ENCODE peak calls at places on chromosomes 11 and 22, in nine cellular contexts. A, K, H, L, I, V, R, U and Z are unnamed samples.

GRCh38 chr11:126585388-126586302 is 230.2 kb downstream of the ST3GAL4 start:
- DNase-seq in A (no peak), K (peak), H (peak), L (no peak), I (peak), V (peak), R (peak), U (peak), Z (no peak)

GRCh38 chr11:69943066-69943465 is 123.8 kb upstream of the FGF3 start:
- DNase-seq in A (peak), K (no peak), H (peak), L (peak), I (peak), V (no peak), R (no peak), U (peak), Z (no peak)

GRCh38 chr11:105935791-105936190 is 86.2 kb downstream of the MSANTD4 start:
- DNase-seq in A (no peak), K (no peak), H (peak), L (no peak), I (no peak), V (peak), R (no peak), U (no peak), Z (no peak)

GRCh38 chr22:42805998-42806481 is 51.0 kb downstream of the ARFGAP3 start:
- DNase-seq in A (no peak), K (peak), H (no peak), L (no peak), I (no peak), V (no peak), R (no peak), U (no peak), Z (no peak)

GRCh38 chr22:41638748-41639147 is 17.7 kb downstream of the XRCC6 start:
- DNase-seq in A (no peak), K (peak), H (no peak), L (no peak), I (no peak), V (no peak), R (no peak), U (no peak), Z (no peak)

GRCh38 chr22:35944458-35944857 is 84.2 kb downstream of the RBFOX2 start:
- DNase-seq in A (no peak), K (no peak), H (no peak), L (no peak), I (no peak), V (no peak), R (peak), U (no peak), Z (no peak)

GRCh38 chr22:44024288-44024908 is at the start of gene PARVB:
- DNase-seq in A (peak), K (no peak), H (peak), L (no peak), I (peak), V (no peak), R (no peak), U (peak), Z (peak)

GRCh38 chr22:50082961-50083461 is 2.2 kb downstream of the MLC1 start:
- DNase-seq in A (peak), K (no peak), H (peak), L (peak), I (no peak), V (no peak), R (no peak), U (no peak), Z (no peak)

GRCh38 chr11:43518407-43519165 is 159.9 kb downstream of the TTC17 start:
- DNase-seq in A (no peak), K (no peak), H (peak), L (no peak), I (peak), V (peak), R (no peak), U (no peak), Z (no peak)

GRCh38 chr22:42621505-42622002 is 6.9 kb upstream of the POLDIP3 start:
- DNase-seq in A (peak), K (no peak), H (peak), L (peak), I (peak), V (peak), R (peak), U (peak), Z (peak)

GRCh38 chr11:9089636-9090035 is 1.8 kb downstream of the SCUBE2 start:
- DNase-seq in A (no peak), K (no peak), H (peak), L (no peak), I (no peak), V (no peak), R (no peak), U (no peak), Z (no peak)

GRCh38 chr22:48979482-48979881 is 848.2 kb downstream of the BRD1 start:
- DNase-seq in A (peak), K (no peak), H (no peak), L (no peak), I (no peak), V (no peak), R (no peak), U (no peak), Z (no peak)

GRCh38 chr11:67371549-67372231 is 1.7 kb downstream of the CLCF1 start:
- DNase-seq in A (peak), K (no peak), H (peak), L (no peak), I (peak), V (peak), R (peak), U (peak), Z (no peak)

GRCh38 chr11:36455658-36456111 is 54.4 kb downstream of the TRAF6 start:
- DNase-seq in A (peak), K (peak), H (peak), L (no peak), I (peak), V (peak), R (peak), U (peak), Z (no peak)

GRCh38 chr11:65417702-65418430 is 4.7 kb upstream of the NEAT1 start:
- DNase-seq in A (peak), K (peak), H (peak), L (peak), I (peak), V (peak), R (peak), U (peak), Z (no peak)

GRCh38 chr22:46379301-46379930 is 43.9 kb downstream of the TRMU start:
- DNase-seq in A (no peak), K (no peak), H (no peak), L (no peak), I (no peak), V (no peak), R (no peak), U (no peak), Z (no peak)

GRCh38 chr22:38831166-38831945 is 12.5 kb downstream of the NPTXR start:
- DNase-seq in A (no peak), K (no peak), H (peak), L (peak), I (peak), V (peak), R (no peak), U (no peak), Z (no peak)

GRCh38 chr11:75324740-75325139 is 26.7 kb downstream of the ARRB1 start:
- DNase-seq in A (no peak), K (no peak), H (no peak), L (no peak), I (no peak), V (no peak), R (no peak), U (no peak), Z (no peak)

GRCh38 chr11:73334244-73335203 is 26.4 kb downstream of the ARHGEF17 start:
- DNase-seq in A (peak), K (no peak), H (peak), L (no peak), I (peak), V (peak), R (no peak), U (peak), Z (no peak)

GRCh38 chr22:46735747-46736608 is 2.1 kb downstream of the CERK start:
- DNase-seq in A (no peak), K (no peak), H (no peak), L (peak), I (no peak), V (no peak), R (no peak), U (peak), Z (no peak)

GRCh38 chr11:59610289-59610688 is 5.3 kb downstream of the OSBP start:
- DNase-seq in A (no peak), K (no peak), H (no peak), L (no peak), I (no peak), V (no peak), R (no peak), U (no peak), Z (no peak)

GRCh38 chr11:61022311-61023085 is 51.0 kb downstream of the CD6 start:
- DNase-seq in A (no peak), K (no peak), H (peak), L (peak), I (no peak), V (no peak), R (no peak), U (peak), Z (no peak)

GRCh38 chr11:36605221-36606216 is 7.5 kb upstream of the RAG2 start:
- DNase-seq in A (no peak), K (no peak), H (no peak), L (no peak), I (no peak), V (no peak), R (no peak), U (no peak), Z (no peak)

GRCh38 chr11:35723493-35724284 is 61.1 kb downstream of the TRIM44 start:
- DNase-seq in A (no peak), K (no peak), H (peak), L (no peak), I (no peak), V (peak), R (no peak), U (no peak), Z (no peak)

GRCh38 chr11:117187428-117187798 is 8.9 kb downstream of the SIDT2 start:
- DNase-seq in A (no peak), K (peak), H (no peak), L (no peak), I (no peak), V (no peak), R (no peak), U (peak), Z (no peak)

GRCh38 chr11:134669796-134670195 is 257.8 kb upstream of the B3GAT1 start:
- DNase-seq in A (no peak), K (no peak), H (no peak), L (no peak), I (no peak), V (no peak), R (no peak), U (no peak), Z (no peak)

GRCh38 chr11:66068923-66069714 is 953 bp upstream of the PACS1 start:
- DNase-seq in A (peak), K (no peak), H (peak), L (no peak), I (peak), V (peak), R (peak), U (peak), Z (no peak)

GRCh38 chr22:35116817-35117216 is 50.9 kb downstream of the ISX start:
- DNase-seq in A (no peak), K (no peak), H (no peak), L (peak), I (no peak), V (no peak), R (no peak), U (no peak), Z (no peak)

GRCh38 chr22:37731804-37732471 is 35.1 kb downstream of the TRIOBP start:
- DNase-seq in A (peak), K (no peak), H (no peak), L (no peak), I (no peak), V (no peak), R (no peak), U (no peak), Z (no peak)

GRCh38 chr11:82676483-82677094 is 57.1 kb downstream of the FAM181B start:
- DNase-seq in A (peak), K (no peak), H (no peak), L (no peak), I (no peak), V (no peak), R (no peak), U (no peak), Z (no peak)
- TF ChIP-seq CTCF in A (peak), K (peak), H (peak), L (peak), I (peak), V (peak), R (no peak), U (peak), Z (peak)

DNA sequence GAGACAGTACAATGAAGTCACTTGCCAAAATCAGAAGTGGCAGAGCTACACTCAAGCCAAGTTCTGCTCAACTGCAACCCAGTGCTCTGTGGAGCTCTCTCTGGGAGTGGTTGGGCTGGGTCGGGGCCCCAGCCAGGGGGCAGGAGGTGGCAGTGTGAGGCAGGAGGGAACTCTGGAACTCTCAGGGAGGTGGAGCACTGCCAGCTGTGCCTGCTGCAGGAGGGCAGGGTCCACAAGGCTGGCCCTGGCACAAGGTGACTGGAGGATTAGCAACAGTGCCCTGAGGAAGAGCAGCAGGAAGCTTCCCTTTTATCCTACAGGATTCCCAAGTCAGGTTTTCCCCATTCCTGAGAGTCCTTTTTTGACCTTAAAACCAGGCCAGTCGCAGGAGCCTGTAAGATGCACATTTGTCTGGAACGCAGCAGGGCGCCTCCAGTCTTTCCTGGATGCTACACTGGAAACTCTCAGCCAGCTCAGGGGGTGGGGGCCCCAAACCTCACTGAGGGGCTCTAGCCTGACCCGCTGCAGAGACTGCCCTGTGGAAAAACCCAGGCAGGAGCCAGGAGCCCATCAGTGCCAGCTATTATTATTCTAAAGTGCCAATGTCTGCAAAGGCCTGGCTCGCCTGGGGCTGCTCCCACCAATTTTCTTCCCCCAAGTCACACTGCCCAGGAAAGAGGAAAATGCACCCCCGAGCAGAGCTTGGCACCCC is 31.8 kb downstream of the DKK3 start:
- DNase-seq in A (no peak), K (peak), H (no peak), L (peak), I (no peak), V (no peak), R (no peak), U (no peak), Z (no peak)
- TF ChIP-seq CTCF in A (no peak), K (no peak), H (no peak), L (no peak), I (no peak), V (no peak), R (no peak), U (no peak), Z (no peak)

GRCh38 chr11:119153049-119153818 is 4.4 kb downstream of the ABCG4 start:
- DNase-seq in A (no peak), K (no peak), H (no peak), L (no peak), I (no peak), V (no peak), R (no peak), U (no peak), Z (no peak)
- TF ChIP-seq CTCF in A (peak), K (no peak), H (no peak), L (no peak), I (no peak), V (peak), R (peak), U (no peak), Z (peak)

DNA sequence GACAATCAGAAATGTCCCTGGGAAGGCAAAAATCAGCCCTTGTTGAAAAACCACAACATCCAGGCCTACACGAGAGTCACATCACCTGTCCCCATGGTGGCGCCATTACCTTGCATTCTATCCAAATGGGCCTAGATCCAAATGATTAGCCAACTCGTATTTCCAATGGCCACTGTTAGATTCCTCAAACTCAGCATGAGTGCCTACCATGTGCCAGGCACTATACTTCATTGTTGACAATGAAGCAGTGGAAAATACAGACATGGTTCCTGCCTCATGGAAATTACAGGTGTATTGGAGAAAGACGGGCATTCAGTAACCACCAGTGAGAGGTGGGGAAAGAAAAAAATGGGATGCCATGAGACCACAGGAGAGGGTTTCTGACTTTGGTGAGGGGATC is 29.8 kb upstream of the CREB3L1 start:
- DNase-seq in A (peak), K (no peak), H (peak), L (peak), I (peak), V (peak), R (peak), U (peak), Z (no peak)
- TF ChIP-seq CTCF in A (peak), K (no peak), H (peak), L (peak), I (no peak), V (peak), R (peak), U (peak), Z (peak)

GRCh38 chr11:131796541-131796940 is 426.1 kb downstream of the NTM start:
- DNase-seq in A (no peak), K (peak), H (no peak), L (no peak), I (no peak), V (no peak), R (no peak), U (no peak), Z (no peak)

GRCh38 chr11:131807876-131808275 is 437.5 kb downstream of the NTM start:
- DNase-seq in A (no peak), K (no peak), H (no peak), L (no peak), I (no peak), V (no peak), R (no peak), U (no peak), Z (no peak)

GRCh38 chr11:131800452-131800851 is 430.0 kb downstream of the NTM start:
- DNase-seq in A (no peak), K (no peak), H (no peak), L (no peak), I (no peak), V (no peak), R (no peak), U (no peak), Z (no peak)

DNA sequence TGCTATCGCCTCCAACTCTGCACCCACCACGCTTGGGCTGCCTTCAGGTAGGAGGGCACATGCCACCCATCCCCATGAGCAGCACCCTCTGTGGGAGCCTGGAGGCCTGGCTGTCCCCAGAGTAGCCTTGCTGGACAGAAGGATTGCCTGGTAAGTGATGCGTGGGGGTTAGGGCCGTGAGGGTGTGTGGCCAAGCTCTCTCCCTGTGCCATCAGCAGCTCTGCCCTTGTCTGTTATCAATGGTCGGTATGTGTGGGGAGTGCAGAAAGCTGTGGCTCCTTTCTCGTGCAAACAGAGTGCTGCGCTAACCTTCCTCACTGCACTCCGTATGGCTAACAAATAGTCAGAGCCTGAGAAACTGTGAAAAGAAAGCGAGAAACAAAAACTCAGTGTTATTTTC is 432.0 kb downstream of the NTM start:
- DNase-seq in A (no peak), K (no peak), H (no peak), L (no peak), I (no peak), V (no peak), R (no peak), U (no peak), Z (no peak)
- TF ChIP-seq CTCF in A (no peak), K (no peak), H (no peak), L (no peak), I (no peak), V (no peak), R (no peak), U (no peak), Z (no peak)

DNA sequence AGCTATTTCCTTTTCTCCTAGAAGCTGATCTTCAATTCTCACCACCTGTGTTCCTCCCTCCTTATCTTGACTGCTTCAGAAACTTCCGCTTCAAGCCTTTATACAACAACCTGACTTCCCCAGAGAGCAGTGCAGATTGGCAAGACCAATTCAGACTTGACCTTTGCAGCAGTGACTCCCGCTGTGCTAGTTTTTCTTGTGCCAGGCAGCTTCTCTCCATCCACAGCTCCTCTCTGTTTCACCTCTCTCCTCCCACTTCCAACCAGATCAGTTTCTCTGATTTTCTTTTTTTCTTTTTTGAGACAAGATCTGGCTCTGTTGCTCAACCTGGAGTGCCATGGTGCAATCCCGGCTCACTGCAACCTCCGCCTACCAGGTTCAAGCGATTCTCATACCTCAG is 74.3 kb downstream of the GRAMD1B start:
- DNase-seq in A (peak), K (no peak), H (no peak), L (no peak), I (no peak), V (no peak), R (no peak), U (no peak), Z (no peak)
- TF ChIP-seq CTCF in A (no peak), K (no peak), H (no peak), L (no peak), I (no peak), V (no peak), R (no peak), U (no peak), Z (no peak)